ENCODE peak calls at places on chromosome 9, in six cellular contexts. V is neural progenitor cell, S is heart right ventricle, G is HFF-Myc, H is astrocyte, Q is psoas muscle. K is an unnamed sample.
A peak's percentile ranks its signal among the peaks of the same experiment; 100 is the strongest.

GRCh38 chr9:34380034-34380510 is 3.4 kb upstream of the MYORG start:
- DNase-seq in H (no peak), V (peak; percentile 56), Q (no peak), S (no peak), G (no peak), K (no peak)

GRCh38 chr9:126886194-126886830 is 25.9 kb downstream of the ZBTB34 start:
- DNase-seq in Q (no peak), G (no peak), H (no peak), S (no peak), V (no peak), K (no peak)

GRCh38 chr9:4857163-4857562 is 64.4 kb downstream of the RCL1 start:
- DNase-seq in S (no peak), G (no peak), V (no peak), Q (no peak), H (no peak), K (no peak)

GRCh38 chr9:33628865-33629410 is 104.9 kb downstream of the ANKRD18B start:
- DNase-seq in Q (no peak), H (no peak), G (no peak), S (no peak), V (no peak), K (no peak)

GRCh38 chr9:35164711-35165110 is 2.9 kb downstream of the UNC13B start:
- DNase-seq in Q (no peak), S (no peak), V (no peak), H (peak; percentile 79), G (no peak), K (peak; percentile 12)

GRCh38 chr9:3647652-3648051 is 121.9 kb upstream of the RFX3 start:
- DNase-seq in V (no peak), G (no peak), Q (no peak), S (no peak), H (no peak), K (no peak)

GRCh38 chr9:77457916-77458592 is 190.1 kb downstream of the GNA14 start:
- DNase-seq in H (peak; percentile 47), V (peak; percentile 84), S (no peak), Q (peak; percentile 62), G (peak; percentile 80), K (no peak)

GRCh38 chr9:126439402-126439765 is 112.8 kb downstream of the MVB12B start:
- DNase-seq in Q (no peak), G (no peak), S (no peak), H (peak; percentile 83), V (no peak), K (no peak)

GRCh38 chr9:123763910-123764588 is 165.9 kb downstream of the DENND1A start:
- DNase-seq in S (no peak), Q (no peak), H (peak; percentile 86), G (no peak), V (no peak), K (no peak)

GRCh38 chr9:19440823-19441580 is 32.2 kb downstream of the ACER2 start:
- DNase-seq in S (no peak), H (no peak), G (no peak), V (no peak), Q (no peak), K (no peak)

GRCh38 chr9:92668746-92669526 is 995 bp downstream of the IPPK start:
- DNase-seq in H (peak; percentile 72), S (peak; percentile 52), Q (peak; percentile 61), G (no peak), V (peak; percentile 33), K (peak; percentile 36)

GRCh38 chr9:14320272-14321245 is 6.6 kb upstream of the NFIB start:
- DNase-seq in G (peak; percentile 74), S (no peak), V (no peak), Q (no peak), H (peak; percentile 97), K (no peak)

GRCh38 chr9:26983340-26983739 is 22.1 kb downstream of the LRRC19 start:
- DNase-seq in V (no peak), Q (no peak), G (no peak), S (no peak), H (no peak), K (no peak)

GRCh38 chr9:14362175-14362574 is 48.2 kb upstream of the NFIB start:
- DNase-seq in G (no peak), Q (no peak), H (peak; percentile 49), S (no peak), V (no peak), K (no peak)

GRCh38 chr9:13213337-13213736 is 66.2 kb downstream of the MPDZ start:
- DNase-seq in V (no peak), Q (no peak), G (peak; percentile 2), H (peak; percentile 10), S (no peak), K (no peak)

GRCh38 chr9:15966471-15966870 is 413.6 kb downstream of the CCDC171 start:
- DNase-seq in Q (no peak), V (no peak), H (no peak), G (no peak), S (no peak), K (no peak)

GRCh38 chr9:129574911-129575574 is 45.9 kb downstream of the C9orf50 start:
- DNase-seq in H (peak; percentile 50), Q (no peak), V (no peak), G (no peak), S (no peak), K (no peak)

GRCh38 chr9:127207734-127208410 is 56.7 kb upstream of the GARNL3 start:
- DNase-seq in G (no peak), H (no peak), V (no peak), S (no peak), Q (no peak), K (no peak)

GRCh38 chr9:112486221-112487007 is at the start of gene KIAA1958:
- DNase-seq in G (peak; percentile 38), V (peak; percentile 95), H (peak; percentile 74), Q (peak; percentile 86), S (peak; percentile 84), K (no peak)

GRCh38 chr9:112487008-112487798 is 576 bp downstream of the KIAA1958 start:
- DNase-seq in G (no peak), S (peak; percentile 62), Q (peak; percentile 75), H (peak; percentile 42), V (peak; percentile 87), K (no peak)

GRCh38 chr9:112487799-112488345 is 1.2 kb downstream of the KIAA1958 start:
- DNase-seq in Q (no peak), V (peak; percentile 31), G (no peak), H (peak; percentile 18), S (no peak), K (no peak)

GRCh38 chr9:112489039-112489546 is 2.5 kb downstream of the KIAA1958 start:
- DNase-seq in H (no peak), V (peak; percentile 42), Q (no peak), G (no peak), S (no peak), K (no peak)

GRCh38 chr9:112489876-112490661 is 3.4 kb downstream of the KIAA1958 start:
- DNase-seq in H (peak; percentile 26), G (no peak), Q (no peak), S (no peak), V (peak; percentile 33), K (no peak)
- H3K4me3 ChIP-seq in H (no peak overlapping the region), G (no peak overlapping the region), Q (no peak overlapping the region), S (no peak overlapping the region), V (peak overlapping the region; percentile 99), K (no peak overlapping the region)

GRCh38 chr9:136378171-136379002 is 4.9 kb upstream of the CARD9 start:
- DNase-seq in H (no peak), S (no peak), V (no peak), Q (no peak), G (no peak), K (no peak)

GRCh38 chr9:136377351-136378170 is 4.1 kb upstream of the CARD9 start:
- DNase-seq in S (no peak), V (no peak), H (no peak), Q (no peak), G (no peak), K (no peak)

GRCh38 chr9:136379401-136379800 is 5.9 kb upstream of the CARD9 start:
- DNase-seq in V (no peak), S (no peak), G (no peak), Q (no peak), H (no peak), K (no peak)

GRCh38 chr9:136379891-136380290 is 6.4 kb upstream of the CARD9 start:
- DNase-seq in S (no peak), V (no peak), G (no peak), H (no peak), Q (no peak), K (no peak)

GRCh38 chr9:136379003-136379287 is 5.5 kb upstream of the CARD9 start:
- DNase-seq in S (no peak), V (no peak), H (no peak), Q (no peak), G (no peak), K (no peak)
- H3K4me3 ChIP-seq in S (no peak overlapping the region), V (no peak overlapping the region), H (no peak overlapping the region), Q (no peak overlapping the region), G (no peak overlapping the region), K (no peak overlapping the region)

GRCh38 chr9:68782546-68782945 is 77.5 kb downstream of the PIP5K1B start:
- DNase-seq in H (no peak), S (no peak), V (no peak), Q (no peak), G (no peak), K (no peak)
- H3K4me3 ChIP-seq in H (no peak overlapping the region), S (peak overlapping the region; percentile 71), V (peak overlapping the region; percentile 14), Q (peak overlapping the region; percentile 77), G (no peak overlapping the region), K (no peak overlapping the region)

GRCh38 chr9:100933656-100934055 is 94.9 kb upstream of the PLPPR1 start:
- DNase-seq in H (peak; percentile 64), S (no peak), G (no peak), Q (no peak), V (no peak), K (peak; percentile 27)
- H3K4me3 ChIP-seq in H (no peak overlapping the region), S (no peak overlapping the region), G (no peak overlapping the region), Q (no peak overlapping the region), V (no peak overlapping the region), K (no peak overlapping the region)

GRCh38 chr9:109133533-109133932 is 13.8 kb upstream of the TMEM245 start:
- DNase-seq in Q (no peak), V (no peak), G (no peak), H (no peak), S (no peak), K (no peak)

GRCh38 chr9:109134167-109134578 is 14.4 kb upstream of the TMEM245 start:
- DNase-seq in S (no peak), G (no peak), Q (no peak), V (no peak), H (no peak), K (no peak)

GRCh38 chr9:109132473-109133095 is 12.8 kb upstream of the TMEM245 start:
- DNase-seq in Q (no peak), V (no peak), H (no peak), G (no peak), S (no peak), K (no peak)

GRCh38 chr9:109124089-109124488 is 4.3 kb upstream of the TMEM245 start:
- DNase-seq in S (no peak), Q (no peak), H (no peak), V (no peak), G (no peak), K (no peak)

GRCh38 chr9:109129470-109130197 is 9.9 kb upstream of the TMEM245 start:
- DNase-seq in H (no peak), Q (no peak), G (no peak), V (no peak), S (no peak), K (no peak)
- H3K4me3 ChIP-seq in H (no peak overlapping the region), Q (no peak overlapping the region), G (no peak overlapping the region), V (no peak overlapping the region), S (no peak overlapping the region), K (no peak overlapping the region)